ENCODE peak calls at places on chromosomes 12 and 14, in ten cellular contexts. One of them, this sample, is unnamed.

GRCh38 chr14:99596071-99596627 is 7.9 kb downstream of the CCDC85C start:
- DNase-seq in pancreas: peak; percentile 53
- DNase-seq in hepatocyte: no peak
- DNase-seq in kidney epithelial cell: no peak
- DNase-seq in lower leg skin: no peak
- DNase-seq in fibroblast of villous mesenchyme: no peak
- DNase-seq in dorsolateral prefrontal cortex: no peak
- DNase-seq in vagina: no peak
- DNase-seq in colonic mucosa: peak; percentile 77
- DNase-seq in transverse colon: peak; percentile 61
- DNase-seq in this sample: no peak

GRCh38 chr12:19744760-19745218 is 305.5 kb downstream of the AEBP2 start:
- DNase-seq in pancreas: no peak
- DNase-seq in hepatocyte: no peak
- DNase-seq in kidney epithelial cell: no peak
- DNase-seq in lower leg skin: no peak
- DNase-seq in fibroblast of villous mesenchyme: peak; percentile 83
- DNase-seq in dorsolateral prefrontal cortex: no peak
- DNase-seq in vagina: no peak
- DNase-seq in colonic mucosa: no peak
- DNase-seq in transverse colon: no peak
- DNase-seq in this sample: peak; percentile 95

GRCh38 chr12:2974560-2974971 is 15.4 kb downstream of the TEAD4 start:
- DNase-seq in pancreas: no peak
- DNase-seq in hepatocyte: no peak
- DNase-seq in kidney epithelial cell: no peak
- DNase-seq in lower leg skin: no peak
- DNase-seq in fibroblast of villous mesenchyme: no peak
- DNase-seq in dorsolateral prefrontal cortex: no peak
- DNase-seq in vagina: no peak
- DNase-seq in colonic mucosa: no peak
- DNase-seq in transverse colon: no peak
- DNase-seq in this sample: no peak

GRCh38 chr12:8089718-8090117 is 7.6 kb downstream of the NECAP1 start:
- DNase-seq in pancreas: no peak
- DNase-seq in hepatocyte: no peak
- DNase-seq in kidney epithelial cell: no peak
- DNase-seq in lower leg skin: no peak
- DNase-seq in fibroblast of villous mesenchyme: no peak
- DNase-seq in dorsolateral prefrontal cortex: no peak
- DNase-seq in vagina: no peak
- DNase-seq in colonic mucosa: no peak
- DNase-seq in transverse colon: no peak
- DNase-seq in this sample: no peak

GRCh38 chr12:12405882-12406281 is 49.0 kb downstream of the BORCS5 start:
- DNase-seq in pancreas: peak; percentile 90
- DNase-seq in hepatocyte: peak; percentile 38
- DNase-seq in kidney epithelial cell: no peak
- DNase-seq in lower leg skin: no peak
- DNase-seq in fibroblast of villous mesenchyme: no peak
- DNase-seq in dorsolateral prefrontal cortex: peak; percentile 57
- DNase-seq in vagina: no peak
- DNase-seq in colonic mucosa: peak; percentile 77
- DNase-seq in transverse colon: peak; percentile 77
- DNase-seq in this sample: peak; percentile 93

GRCh38 chr12:96402061-96402460 is 1.8 kb upstream of the CDK17 start:
- DNase-seq in pancreas: no peak
- DNase-seq in hepatocyte: no peak
- DNase-seq in kidney epithelial cell: no peak
- DNase-seq in lower leg skin: no peak
- DNase-seq in fibroblast of villous mesenchyme: no peak
- DNase-seq in dorsolateral prefrontal cortex: no peak
- DNase-seq in vagina: no peak
- DNase-seq in colonic mucosa: no peak
- DNase-seq in transverse colon: no peak
- DNase-seq in this sample: no peak

GRCh38 chr12:113072136-113072535 is 15.6 kb downstream of the DTX1 start:
- DNase-seq in pancreas: no peak
- DNase-seq in hepatocyte: no peak
- DNase-seq in kidney epithelial cell: no peak
- DNase-seq in lower leg skin: no peak
- DNase-seq in fibroblast of villous mesenchyme: no peak
- DNase-seq in dorsolateral prefrontal cortex: no peak
- DNase-seq in vagina: no peak
- DNase-seq in colonic mucosa: no peak
- DNase-seq in transverse colon: no peak
- DNase-seq in this sample: no peak

GRCh38 chr12:77065361-77066204 is at the start of gene E2F7:
- DNase-seq in pancreas: peak; percentile 93
- DNase-seq in hepatocyte: peak; percentile 88
- DNase-seq in kidney epithelial cell: peak; percentile 69
- DNase-seq in lower leg skin: peak; percentile 96
- DNase-seq in fibroblast of villous mesenchyme: peak; percentile 89
- DNase-seq in dorsolateral prefrontal cortex: peak; percentile 88
- DNase-seq in vagina: no peak
- DNase-seq in colonic mucosa: peak; percentile 93
- DNase-seq in transverse colon: peak; percentile 87
- DNase-seq in this sample: peak; percentile 67

GRCh38 chr12:18634382-18634781 is 103.4 kb downstream of the PLCZ1 start:
- DNase-seq in pancreas: no peak
- DNase-seq in hepatocyte: no peak
- DNase-seq in kidney epithelial cell: no peak
- DNase-seq in lower leg skin: no peak
- DNase-seq in fibroblast of villous mesenchyme: no peak
- DNase-seq in dorsolateral prefrontal cortex: no peak
- DNase-seq in vagina: no peak
- DNase-seq in colonic mucosa: no peak
- DNase-seq in transverse colon: no peak
- DNase-seq in this sample: no peak

GRCh38 chr14:68787235-68787727 is 5.6 kb downstream of the ZFP36L1 start:
- DNase-seq in pancreas: no peak
- DNase-seq in hepatocyte: peak; percentile 55
- DNase-seq in kidney epithelial cell: no peak
- DNase-seq in lower leg skin: peak; percentile 90
- DNase-seq in fibroblast of villous mesenchyme: no peak
- DNase-seq in dorsolateral prefrontal cortex: no peak
- DNase-seq in vagina: peak; percentile 91
- DNase-seq in colonic mucosa: peak; percentile 50
- DNase-seq in transverse colon: peak; percentile 50
- DNase-seq in this sample: no peak
- H3K4me3 ChIP-seq in pancreas: no peak overlapping the region
- H3K4me3 ChIP-seq in hepatocyte: no peak overlapping the region
- H3K4me3 ChIP-seq in kidney epithelial cell: peak overlapping the region; percentile 31
- H3K4me3 ChIP-seq in lower leg skin: no peak overlapping the region
- H3K4me3 ChIP-seq in fibroblast of villous mesenchyme: peak overlapping the region; percentile 26
- H3K4me3 ChIP-seq in dorsolateral prefrontal cortex: peak overlapping the region; percentile 72
- H3K4me3 ChIP-seq in vagina: peak overlapping the region; percentile 0
- H3K4me3 ChIP-seq in colonic mucosa: no peak overlapping the region
- H3K4me3 ChIP-seq in transverse colon: peak overlapping the region; percentile 66
- H3K4me3 ChIP-seq in this sample: no peak overlapping the region

GRCh38 chr12:39675263-39675662 is 55.7 kb upstream of the ABCD2 start:
- DNase-seq in pancreas: no peak
- DNase-seq in hepatocyte: no peak
- DNase-seq in kidney epithelial cell: no peak
- DNase-seq in lower leg skin: no peak
- DNase-seq in fibroblast of villous mesenchyme: no peak
- DNase-seq in dorsolateral prefrontal cortex: no peak
- DNase-seq in vagina: no peak
- DNase-seq in colonic mucosa: no peak
- DNase-seq in transverse colon: no peak
- DNase-seq in this sample: no peak
- TF ChIP-seq CTCF in pancreas: no peak
- TF ChIP-seq CTCF in hepatocyte: no peak
- TF ChIP-seq CTCF in kidney epithelial cell: no peak
- TF ChIP-seq CTCF in lower leg skin: no peak
- TF ChIP-seq CTCF in fibroblast of villous mesenchyme: no peak
- TF ChIP-seq CTCF in dorsolateral prefrontal cortex: no peak
- TF ChIP-seq CTCF in vagina: no peak
- TF ChIP-seq CTCF in colonic mucosa: no peak
- TF ChIP-seq CTCF in transverse colon: no peak
- TF ChIP-seq CTCF in this sample: no peak

DNA sequence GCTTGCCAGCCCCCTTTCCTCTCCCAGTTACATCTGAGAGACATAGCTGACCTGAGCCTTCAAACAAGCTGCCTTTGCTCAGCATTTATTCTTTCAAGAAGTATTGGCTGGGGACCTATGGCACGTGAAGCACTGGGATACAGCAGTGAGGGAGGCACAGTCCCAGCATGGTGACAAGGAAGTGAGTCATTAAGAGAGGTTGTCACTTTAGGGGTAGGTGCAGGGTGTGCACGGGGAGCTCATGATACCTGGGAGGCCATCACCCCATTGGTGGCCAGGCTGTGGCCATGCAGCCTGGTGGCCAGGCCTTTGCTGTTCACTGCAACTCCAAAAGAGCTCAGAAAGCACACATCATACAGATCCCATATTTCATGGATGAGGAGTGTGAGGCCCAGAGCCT is 5.7 kb upstream of the KRT75 start:
- DNase-seq in pancreas: no peak
- DNase-seq in hepatocyte: no peak
- DNase-seq in kidney epithelial cell: no peak
- DNase-seq in lower leg skin: peak; percentile 57
- DNase-seq in fibroblast of villous mesenchyme: no peak
- DNase-seq in dorsolateral prefrontal cortex: no peak
- DNase-seq in vagina: no peak
- DNase-seq in colonic mucosa: no peak
- DNase-seq in transverse colon: no peak
- DNase-seq in this sample: no peak
- H3K4me3 ChIP-seq in pancreas: no peak overlapping the region
- H3K4me3 ChIP-seq in hepatocyte: no peak overlapping the region
- H3K4me3 ChIP-seq in kidney epithelial cell: no peak overlapping the region
- H3K4me3 ChIP-seq in lower leg skin: no peak overlapping the region
- H3K4me3 ChIP-seq in fibroblast of villous mesenchyme: no peak overlapping the region
- H3K4me3 ChIP-seq in dorsolateral prefrontal cortex: no peak overlapping the region
- H3K4me3 ChIP-seq in vagina: no peak overlapping the region
- H3K4me3 ChIP-seq in colonic mucosa: no peak overlapping the region
- H3K4me3 ChIP-seq in transverse colon: no peak overlapping the region
- H3K4me3 ChIP-seq in this sample: no peak overlapping the region

GRCh38 chr12:106724934-106725333 is 49.5 kb upstream of the RIC8B start:
- DNase-seq in pancreas: no peak
- DNase-seq in hepatocyte: no peak
- DNase-seq in kidney epithelial cell: no peak
- DNase-seq in lower leg skin: peak; percentile 8
- DNase-seq in fibroblast of villous mesenchyme: peak; percentile 90
- DNase-seq in dorsolateral prefrontal cortex: no peak
- DNase-seq in vagina: no peak
- DNase-seq in colonic mucosa: no peak
- DNase-seq in transverse colon: no peak
- DNase-seq in this sample: no peak

GRCh38 chr12:106723416-106723815 is 51.1 kb upstream of the RIC8B start:
- DNase-seq in pancreas: no peak
- DNase-seq in hepatocyte: no peak
- DNase-seq in kidney epithelial cell: no peak
- DNase-seq in lower leg skin: peak; percentile 15
- DNase-seq in fibroblast of villous mesenchyme: no peak
- DNase-seq in dorsolateral prefrontal cortex: no peak
- DNase-seq in vagina: no peak
- DNase-seq in colonic mucosa: no peak
- DNase-seq in transverse colon: peak; percentile 13
- DNase-seq in this sample: no peak

GRCh38 chr12:106724116-106724515 is 50.4 kb upstream of the RIC8B start:
- DNase-seq in pancreas: no peak
- DNase-seq in hepatocyte: no peak
- DNase-seq in kidney epithelial cell: no peak
- DNase-seq in lower leg skin: no peak
- DNase-seq in fibroblast of villous mesenchyme: no peak
- DNase-seq in dorsolateral prefrontal cortex: no peak
- DNase-seq in vagina: no peak
- DNase-seq in colonic mucosa: no peak
- DNase-seq in transverse colon: no peak
- DNase-seq in this sample: no peak

GRCh38 chr12:106721931-106722330 is 52.6 kb upstream of the RIC8B start:
- DNase-seq in pancreas: no peak
- DNase-seq in hepatocyte: no peak
- DNase-seq in kidney epithelial cell: no peak
- DNase-seq in lower leg skin: no peak
- DNase-seq in fibroblast of villous mesenchyme: no peak
- DNase-seq in dorsolateral prefrontal cortex: no peak
- DNase-seq in vagina: no peak
- DNase-seq in colonic mucosa: no peak
- DNase-seq in transverse colon: no peak
- DNase-seq in this sample: no peak

DNA sequence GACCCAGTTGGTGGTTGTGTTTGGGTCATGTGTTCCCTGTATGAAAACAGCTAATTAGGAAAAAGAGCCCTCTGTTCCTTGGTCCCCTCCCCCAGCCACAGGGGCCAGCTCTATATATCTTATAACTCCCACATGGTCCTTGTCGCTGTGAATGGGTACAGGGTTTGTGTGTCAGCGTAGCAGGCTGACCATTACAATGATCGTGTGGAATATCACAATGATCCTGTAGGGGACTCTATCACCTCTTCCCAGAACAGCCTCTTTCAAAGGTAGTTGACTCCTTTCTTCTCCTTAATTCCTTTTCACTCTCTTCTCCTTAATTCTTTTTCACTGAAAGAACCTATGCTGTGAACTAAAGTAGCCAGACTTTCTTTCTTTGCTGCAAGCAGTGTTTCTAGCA is 51.6 kb upstream of the RIC8B start:
- DNase-seq in pancreas: no peak
- DNase-seq in hepatocyte: no peak
- DNase-seq in kidney epithelial cell: no peak
- DNase-seq in lower leg skin: peak; percentile 10
- DNase-seq in fibroblast of villous mesenchyme: no peak
- DNase-seq in dorsolateral prefrontal cortex: no peak
- DNase-seq in vagina: no peak
- DNase-seq in colonic mucosa: no peak
- DNase-seq in transverse colon: no peak
- DNase-seq in this sample: no peak
- TF ChIP-seq CTCF in pancreas: no peak
- TF ChIP-seq CTCF in hepatocyte: no peak
- TF ChIP-seq CTCF in kidney epithelial cell: peak; percentile 3
- TF ChIP-seq CTCF in lower leg skin: no peak
- TF ChIP-seq CTCF in fibroblast of villous mesenchyme: peak; percentile 16
- TF ChIP-seq CTCF in dorsolateral prefrontal cortex: no peak
- TF ChIP-seq CTCF in vagina: no peak
- TF ChIP-seq CTCF in colonic mucosa: no peak
- TF ChIP-seq CTCF in transverse colon: no peak
- TF ChIP-seq CTCF in this sample: no peak

This sample was measured in retinal pigment epithelial cell.